ENCODE peak calls at places on chromosomes 12 and 14, in ten cellular contexts. J is neural crest cell; O is hippocampal formation; S is fibroblast of the aortic adventitia; R is CD4-positive, CD25-positive, alpha-beta regulatory T cell; A is NCI-H1417; L is progenitor cell of endocrine pancreas; C is choroid plexus epithelial cell; E is hypothalamus; Q is AG09319. M is an unnamed sample.

GRCh38 chr12:17588968-17589367 is 501.0 kb downstream of the RERGL start:
- DNase-seq in J (peak; percentile 22), O (no peak), S (no peak), R (no peak), A (no peak), L (no peak), C (no peak), E (no peak), Q (no peak), M (no peak)

GRCh38 chr12:22530-23201 is 43.9 kb upstream of the IQSEC3 start:
- DNase-seq in J (no peak), O (no peak), S (no peak), R (no peak), A (no peak), L (no peak), C (no peak), E (no peak), Q (no peak), M (no peak)

GRCh38 chr12:93572712-93573551 is 457 bp downstream of the SOCS2 start:
- DNase-seq in J (peak; percentile 44), O (no peak), S (peak; percentile 22), R (peak; percentile 6), A (peak; percentile 48), L (peak; percentile 32), C (peak; percentile 45), E (no peak), Q (no peak), M (no peak)

GRCh38 chr12:89384050-89384749 is 31.9 kb upstream of the DUSP6 start:
- DNase-seq in J (no peak), O (peak; percentile 11), S (peak; percentile 98), R (no peak), A (no peak), L (no peak), C (peak; percentile 94), E (peak; percentile 22), Q (peak; percentile 91), M (no peak)

GRCh38 chr14:29465095-29465494 is 462.6 kb downstream of the PRKD1 start:
- DNase-seq in J (no peak), O (no peak), S (no peak), R (no peak), A (no peak), L (no peak), C (peak; percentile 24), E (no peak), Q (no peak), M (no peak)

GRCh38 chr14:53217283-53217994 is 64.3 kb upstream of the DDHD1 start:
- DNase-seq in J (peak; percentile 72), O (peak; percentile 57), S (peak; percentile 31), R (peak; percentile 69), A (peak; percentile 70), L (peak; percentile 71), C (peak; percentile 58), E (peak; percentile 2), Q (peak; percentile 4), M (peak; percentile 95)

GRCh38 chr12:76996983-76997382 is 68.4 kb downstream of the E2F7 start:
- DNase-seq in J (no peak), O (no peak), S (no peak), R (no peak), A (no peak), L (no peak), C (no peak), E (no peak), Q (no peak), M (no peak)

GRCh38 chr14:103530390-103530789 is 1.4 kb downstream of the TRMT61A start:
- DNase-seq in J (no peak), O (no peak), S (no peak), R (no peak), A (no peak), L (no peak), C (no peak), E (no peak), Q (no peak), M (no peak)

GRCh38 chr12:118188690-118189371 is 52.9 kb downstream of the PEBP1 start:
- DNase-seq in J (peak; percentile 6), O (peak; percentile 38), S (peak; percentile 74), R (no peak), A (peak; percentile 30), L (no peak), C (peak; percentile 65), E (peak; percentile 63), Q (peak; percentile 37), M (no peak)

M was measured in chondrocyte.